ENCODE peak calls at places on chromosomes 2 and 18, in five cellular contexts. C, P, O, H and B are unnamed samples.

GRCh38 chr2:148730085-148730484 is 85.5 kb downstream of the EPC2 start:
- DNase-seq in O (no peak), H (no peak), C (no peak), P (no peak), B (peak; percentile 10)

GRCh38 chr2:228853151-228853550 is 417.9 kb downstream of the PID1 start:
- DNase-seq in P (no peak), C (no peak), O (no peak), H (no peak), B (no peak)

GRCh38 chr2:229715895-229716507 is 1.6 kb upstream of the DNER start:
- DNase-seq in H (no peak), P (peak; percentile 55), O (no peak), C (peak; percentile 55), B (peak; percentile 8)

GRCh38 chr2:112646791-112647720 is 1.3 kb downstream of the SLC20A1 start:
- DNase-seq in P (peak; percentile 52), O (no peak), H (peak; percentile 63), C (peak; percentile 69), B (no peak)

GRCh38 chr18:80188643-80189010 is 58.7 kb downstream of the PARD6G start:
- DNase-seq in O (no peak), H (no peak), P (no peak), C (no peak), B (no peak)

GRCh38 chr2:152396051-152396511 is 61.1 kb downstream of the FMNL2 start:
- DNase-seq in P (no peak), C (no peak), H (peak; percentile 76), O (no peak), B (peak; percentile 63)

GRCh38 chr18:58691256-58691655 is 20.0 kb downstream of the MALT1 start:
- DNase-seq in O (no peak), H (no peak), P (no peak), C (no peak), B (no peak)

GRCh38 chr2:179486969-179487752 is 222.5 kb upstream of the SESTD1 start:
- DNase-seq in C (peak; percentile 34), O (no peak), H (no peak), P (no peak), B (no peak)

GRCh38 chr2:42100696-42101585 is 53.1 kb downstream of the PKDCC start:
- DNase-seq in O (peak; percentile 77), P (no peak), C (no peak), H (peak; percentile 80), B (peak; percentile 44)

GRCh38 chr18:69998523-69998987 is 50.9 kb upstream of the CD226 start:
- DNase-seq in P (no peak), C (no peak), O (no peak), H (no peak), B (no peak)

GRCh38 chr18:78713064-78713463 is 266.6 kb upstream of the SALL3 start:
- DNase-seq in O (no peak), C (no peak), P (no peak), H (no peak), B (no peak)

GRCh38 chr2:100870652-100871531 is 51.0 kb downstream of the NPAS2 start:
- DNase-seq in P (no peak), O (no peak), C (no peak), H (peak; percentile 21), B (no peak)

GRCh38 chr2:145638675-145639074 is 1118.8 kb upstream of the ZEB2 start:
- DNase-seq in O (no peak), C (no peak), H (no peak), P (no peak), B (no peak)

GRCh38 chr2:16487686-16488085 is 177.9 kb downstream of the CYRIA start:
- DNase-seq in C (peak; percentile 18), P (no peak), H (peak; percentile 64), O (no peak), B (peak; percentile 1)

GRCh38 chr2:84417453-84417852 is 41.6 kb downstream of the SUCLG1 start:
- DNase-seq in H (peak; percentile 50), O (no peak), C (no peak), P (no peak), B (no peak)

GRCh38 chr18:45617284-45617683 is 2.0 kb downstream of the SLC14A2 start:
- DNase-seq in C (no peak), H (peak; percentile 97), P (no peak), O (peak; percentile 89), B (peak; percentile 95)

GRCh38 chr2:11842324-11842723 is 95.9 kb downstream of the LPIN1 start:
- DNase-seq in C (no peak), O (no peak), H (no peak), P (no peak), B (peak; percentile 62)

GRCh38 chr2:176812376-176812775 is 400.2 kb upstream of the HNRNPA3 start:
- DNase-seq in O (no peak), H (no peak), C (no peak), P (no peak), B (no peak)